ENCODE peak calls at places on chromosomes 2 and 18, in ten cellular contexts. E is CD4-positive, alpha-beta T cell; M is Calu3; R is pancreas; I is RWPE1; P is cardiac fibroblast; S is MCF 10A; G is nephron progenitor cell; Y is osteocyte; X is sigmoid colon. D is an unnamed sample.

GRCh38 chr2:157107877-157108276 is 149.6 kb upstream of the GALNT5 start:
- DNase-seq in R (no peak), I (peak), Y (no peak), P (peak), M (peak), X (no peak), G (no peak), S (peak), E (no peak), D (no peak)

GRCh38 chr2:105873721-105874120 is 129.0 kb downstream of the NCK2 start:
- DNase-seq in M (peak), Y (no peak), E (no peak), P (peak), I (peak), G (no peak), X (no peak), R (no peak), S (peak), D (no peak)

GRCh38 chr2:16218651-16219050 is 278.3 kb downstream of the MYCN start:
- DNase-seq in E (no peak), S (peak), X (no peak), G (peak), M (peak), I (no peak), Y (no peak), R (no peak), P (no peak), D (no peak)

GRCh38 chr18:63578357-63578958 is 8.7 kb upstream of the SERPINB13 start:
- DNase-seq in I (no peak), Y (no peak), S (peak), G (peak), X (no peak), R (no peak), M (peak), P (peak), E (no peak), D (no peak)

GRCh38 chr2:84041494-84041893 is 417.6 kb downstream of the SUCLG1 start:
- DNase-seq in P (no peak), G (no peak), M (no peak), X (no peak), I (no peak), E (no peak), R (no peak), Y (no peak), S (no peak), D (no peak)

GRCh38 chr2:175766880-175767279 is 235.2 kb downstream of the LNPK start:
- DNase-seq in R (no peak), P (no peak), S (peak), G (no peak), X (no peak), E (no peak), I (no peak), Y (no peak), M (no peak), D (no peak)

GRCh38 chr2:205409403-205409802 is 272.9 kb upstream of the NRP2 start:
- DNase-seq in E (no peak), M (no peak), X (no peak), S (no peak), P (no peak), R (no peak), G (no peak), I (no peak), Y (no peak), D (no peak)

GRCh38 chr18:3970929-3971328 is 484.2 kb downstream of the DLGAP1 start:
- DNase-seq in M (no peak), X (no peak), Y (no peak), R (no peak), S (no peak), I (no peak), G (no peak), E (no peak), P (no peak), D (no peak)

GRCh38 chr2:219122197-219122965 is 38.2 kb downstream of the NHEJ1 start:
- DNase-seq in M (peak), E (no peak), R (no peak), Y (no peak), S (no peak), P (no peak), I (no peak), X (no peak), G (no peak), D (no peak)

GRCh38 chr2:239819974-239820555 is 205.1 kb downstream of the NDUFA10 start:
- DNase-seq in I (no peak), R (no peak), P (no peak), M (no peak), G (no peak), E (no peak), X (peak), Y (peak), S (no peak), D (peak)

GRCh38 chr2:63837036-63837594 is 4.6 kb upstream of the UGP2 start:
- DNase-seq in G (no peak), I (no peak), E (no peak), S (no peak), R (no peak), Y (no peak), X (no peak), P (no peak), M (no peak), D (no peak)

GRCh38 chr2:96273763-96274162 is 7.7 kb downstream of the CIAO1 start:
- DNase-seq in P (no peak), E (no peak), M (no peak), Y (no peak), S (no peak), X (no peak), G (no peak), I (no peak), R (no peak), D (no peak)

GRCh38 chr2:214989187-214989586 is 149.2 kb downstream of the ABCA12 start:
- DNase-seq in S (no peak), P (no peak), M (no peak), E (no peak), R (no peak), I (peak), Y (no peak), X (no peak), G (no peak), D (no peak)

GRCh38 chr2:98761267-98761781 is 30.4 kb upstream of the MGAT4A start:
- DNase-seq in P (no peak), I (no peak), Y (no peak), E (peak), M (peak), S (no peak), X (no peak), G (no peak), R (no peak), D (no peak)

GRCh38 chr2:44237221-44237620 is 38.1 kb upstream of the SLC3A1 start:
- DNase-seq in S (no peak), M (no peak), G (no peak), X (no peak), E (no peak), Y (no peak), R (no peak), P (no peak), I (no peak), D (no peak)

GRCh38 chr18:58608216-58608615 is 20.7 kb downstream of the ALPK2 start:
- DNase-seq in I (no peak), S (no peak), E (no peak), M (no peak), R (no peak), P (no peak), Y (no peak), G (no peak), X (no peak), D (no peak)

GRCh38 chr2:218341381-218341780 is 15.3 kb upstream of the CATIP start:
- DNase-seq in M (no peak), P (no peak), I (no peak), S (no peak), Y (no peak), G (no peak), E (no peak), R (no peak), X (no peak), D (no peak)

GRCh38 chr2:212226114-212226513 is 312.5 kb downstream of the ERBB4 start:
- DNase-seq in M (no peak), I (no peak), R (no peak), P (no peak), G (no peak), S (no peak), X (no peak), E (no peak), Y (no peak), D (no peak)

GRCh38 chr18:24190590-24190989 is 51.7 kb downstream of the CABYR start:
- DNase-seq in X (no peak), R (no peak), E (no peak), I (no peak), P (no peak), S (no peak), M (no peak), Y (no peak), G (no peak), D (no peak)

GRCh38 chr18:66749030-66749429 is 145.1 kb upstream of the CDH19 start:
- DNase-seq in I (no peak), R (no peak), G (no peak), M (peak), P (peak), Y (no peak), E (no peak), S (peak), X (no peak), D (no peak)

GRCh38 chr2:11899896-11900295 is 153.5 kb downstream of the LPIN1 start:
- DNase-seq in M (no peak), X (no peak), G (no peak), R (no peak), E (no peak), Y (peak), S (no peak), I (no peak), P (no peak), D (no peak)

GRCh38 chr2:23354554-23354953 is 30.4 kb upstream of the KLHL29 start:
- DNase-seq in E (no peak), Y (no peak), I (no peak), G (no peak), X (no peak), S (no peak), R (no peak), P (no peak), M (no peak), D (no peak)

GRCh38 chr18:45068563-45069191 is 388.0 kb downstream of the SETBP1 start:
- DNase-seq in E (no peak), S (no peak), R (no peak), I (no peak), M (no peak), X (no peak), G (no peak), P (no peak), Y (no peak), D (no peak)

GRCh38 chr2:232860593-232861241 is 9.3 kb upstream of the SNORC start:
- DNase-seq in G (no peak), R (no peak), S (no peak), P (no peak), E (no peak), Y (no peak), X (no peak), M (no peak), I (peak), D (no peak)

GRCh38 chr2:7203056-7203467 is 285.9 kb downstream of the RNF144A start:
- DNase-seq in S (peak), R (peak), X (peak), I (peak), Y (no peak), M (peak), P (peak), E (peak), G (peak), D (no peak)

GRCh38 chr2:23204650-23205049 is 180.3 kb upstream of the KLHL29 start:
- DNase-seq in Y (no peak), X (no peak), E (no peak), I (no peak), M (no peak), R (no peak), S (no peak), G (no peak), P (no peak), D (no peak)

GRCh38 chr18:48929212-48929612 is 21.6 kb downstream of the SMAD7 start:
- DNase-seq in G (no peak), P (no peak), R (no peak), Y (no peak), X (no peak), E (no peak), S (no peak), I (no peak), M (no peak), D (no peak)

GRCh38 chr2:35891936-35892335 is 463.6 kb upstream of the CRIM1 start:
- DNase-seq in P (no peak), Y (no peak), I (no peak), S (no peak), E (no peak), M (no peak), X (no peak), R (no peak), G (no peak), D (no peak)

GRCh38 chr2:69011611-69012157 is 1.3 kb upstream of the ANTXR1 start:
- DNase-seq in P (no peak), X (no peak), I (no peak), E (no peak), Y (no peak), G (peak), R (no peak), S (no peak), M (no peak), D (no peak)

GRCh38 chr2:160493227-160494028 is at the start of gene RBMS1:
- DNase-seq in X (peak), P (peak), M (peak), S (peak), R (peak), E (peak), G (peak), I (peak), Y (peak), D (peak)

GRCh38 chr18:22432672-22433137 is 15.0 kb upstream of the CTAGE1 start:
- DNase-seq in Y (no peak), R (peak), M (peak), S (peak), X (peak), E (no peak), P (peak), G (no peak), I (peak), D (no peak)

GRCh38 chr2:174812037-174812436 is 47.8 kb upstream of the CHRNA1 start:
- DNase-seq in Y (no peak), M (no peak), R (no peak), X (no peak), I (no peak), S (no peak), E (no peak), P (no peak), G (no peak), D (no peak)

GRCh38 chr2:68964282-68964681 is 10.2 kb upstream of the GKN1 start:
- DNase-seq in S (no peak), M (no peak), X (no peak), Y (no peak), E (no peak), I (no peak), R (no peak), P (no peak), G (no peak), D (no peak)

GRCh38 chr2:111930875-111931274 is 32.5 kb downstream of the MERTK start:
- DNase-seq in P (peak), Y (no peak), G (no peak), S (peak), X (no peak), R (no peak), E (no peak), M (no peak), I (peak), D (no peak)

GRCh38 chr18:34222025-34222395 is 2.7 kb downstream of the NOL4 start:
- DNase-seq in X (no peak), E (no peak), P (no peak), S (no peak), I (no peak), M (no peak), G (peak), R (no peak), Y (no peak), D (no peak)

GRCh38 chr2:126774290-126774689 is 118.3 kb downstream of the GYPC start:
- DNase-seq in G (no peak), X (no peak), M (no peak), I (no peak), P (no peak), Y (no peak), R (no peak), E (no peak), S (no peak), D (no peak)
- TF ChIP-seq CTCF in G (no peak), X (no peak), M (no peak), I (no peak), P (no peak), Y (no peak), R (no peak), E (no peak), S (no peak), D (no peak)

GRCh38 chr2:169772651-169773050 is 26.0 kb upstream of the SSB start:
- DNase-seq in E (no peak), S (no peak), I (no peak), P (no peak), M (no peak), X (no peak), G (no peak), Y (no peak), R (no peak), D (no peak)

GRCh38 chr2:169776483-169776802 is 22.2 kb upstream of the SSB start:
- DNase-seq in Y (no peak), E (no peak), S (no peak), G (no peak), R (no peak), M (no peak), X (no peak), I (no peak), P (no peak), D (no peak)

GRCh38 chr2:169775354-169775753 is 23.3 kb upstream of the SSB start:
- DNase-seq in S (no peak), I (no peak), P (no peak), R (no peak), E (no peak), X (no peak), G (no peak), M (no peak), Y (no peak), D (no peak)

GRCh38 chr2:169778421-169778820 is 20.2 kb upstream of the SSB start:
- DNase-seq in X (no peak), I (no peak), E (no peak), R (no peak), Y (no peak), G (no peak), M (no peak), S (no peak), P (no peak), D (no peak)

DNA sequence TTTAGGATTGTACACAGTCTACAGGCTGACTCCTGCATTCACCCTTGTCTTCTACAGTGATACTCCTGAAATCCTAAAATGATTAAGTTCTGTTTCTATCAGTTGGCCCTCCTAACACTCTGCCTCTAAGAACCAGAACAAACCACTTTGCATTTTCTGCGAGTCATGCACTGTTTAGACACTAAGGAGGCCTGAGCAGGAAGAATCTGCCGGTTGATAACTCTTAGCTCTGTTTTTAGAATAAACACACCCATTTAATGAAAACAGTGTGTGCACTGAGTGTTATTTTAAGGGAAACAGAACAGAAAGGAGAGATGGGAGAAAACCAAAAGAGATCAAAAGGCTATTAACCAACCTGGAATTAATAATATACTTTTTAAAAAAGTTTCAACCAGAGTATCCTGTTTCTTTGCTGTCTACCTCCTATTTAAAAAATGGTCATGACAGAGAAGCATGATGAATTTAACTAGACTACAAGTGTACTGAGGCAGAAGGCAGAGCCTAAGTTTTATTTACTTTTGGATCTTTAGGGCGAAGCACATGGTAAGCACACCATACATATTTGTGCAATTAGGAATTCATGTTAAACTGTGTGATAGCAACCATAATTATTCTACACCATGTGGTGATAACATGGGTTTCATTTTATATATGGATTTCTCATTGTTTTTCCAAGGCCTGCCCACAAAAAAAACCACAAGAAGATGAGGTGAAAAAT is 22.7 kb upstream of the SSB start:
- DNase-seq in I (no peak), X (no peak), G (no peak), Y (no peak), R (no peak), P (peak), E (no peak), M (no peak), S (peak), D (no peak)
- TF ChIP-seq CTCF in I (no peak), X (no peak), G (no peak), Y (no peak), R (no peak), P (no peak), E (no peak), M (no peak), S (no peak), D (no peak)

GRCh38 chr2:8219631-8220393 is 462.0 kb upstream of the ID2 start:
- DNase-seq in I (no peak), S (no peak), G (no peak), X (peak), R (no peak), Y (no peak), P (no peak), E (no peak), M (no peak), D (no peak)
- TF ChIP-seq CTCF in I (no peak), S (no peak), G (no peak), X (no peak), R (no peak), Y (no peak), P (no peak), E (no peak), M (no peak), D (no peak)

GRCh38 chr2:4354678-4355077 is 651.3 kb downstream of the DCDC2C start:
- DNase-seq in S (peak), P (no peak), G (peak), X (no peak), E (no peak), Y (no peak), M (no peak), I (no peak), R (no peak), D (no peak)
- TF ChIP-seq CTCF in S (peak), P (no peak), G (peak), X (no peak), E (no peak), Y (peak), M (no peak), I (no peak), R (peak), D (peak)

GRCh38 chr2:169260246-169260645 is 102.1 kb downstream of the LRP2 start:
- DNase-seq in E (no peak), R (no peak), X (no peak), G (no peak), P (no peak), Y (no peak), M (no peak), S (peak), I (no peak), D (no peak)
- TF ChIP-seq CTCF in E (no peak), R (no peak), X (no peak), G (no peak), P (no peak), Y (no peak), M (no peak), S (no peak), I (no peak), D (peak)

GRCh38 chr18:212780-213179 is 54.4 kb downstream of the USP14 start:
- DNase-seq in E (no peak), Y (no peak), R (no peak), M (no peak), I (no peak), S (no peak), P (peak), X (no peak), G (no peak), D (no peak)
- TF ChIP-seq CTCF in E (no peak), Y (peak), R (no peak), M (no peak), I (no peak), S (no peak), P (peak), X (no peak), G (no peak), D (peak)

GRCh38 chr2:42054657-42055430 is 7.0 kb downstream of the PKDCC start:
- DNase-seq in M (peak), P (no peak), R (no peak), Y (no peak), S (no peak), E (no peak), X (no peak), G (no peak), I (no peak), D (no peak)
- TF ChIP-seq CTCF in M (no peak), P (no peak), R (no peak), Y (no peak), S (no peak), E (no peak), X (no peak), G (no peak), I (no peak), D (no peak)

GRCh38 chr2:220129427-220129826 is 502.0 kb downstream of the SLC4A3 start:
- DNase-seq in Y (peak), I (no peak), M (no peak), G (no peak), R (no peak), P (no peak), E (no peak), S (no peak), X (no peak), D (no peak)

GRCh38 chr2:220127311-220127710 is 499.9 kb downstream of the SLC4A3 start:
- DNase-seq in R (no peak), I (peak), M (peak), E (no peak), S (no peak), Y (no peak), G (no peak), P (no peak), X (no peak), D (no peak)

GRCh38 chr2:220127857-220128256 is 500.4 kb downstream of the SLC4A3 start:
- DNase-seq in E (no peak), G (no peak), X (no peak), M (no peak), P (no peak), Y (no peak), R (no peak), S (no peak), I (no peak), D (no peak)
- TF ChIP-seq CTCF in E (no peak), G (no peak), X (no peak), M (no peak), P (no peak), Y (no peak), R (no peak), S (no peak), I (no peak), D (no peak)

DNA sequence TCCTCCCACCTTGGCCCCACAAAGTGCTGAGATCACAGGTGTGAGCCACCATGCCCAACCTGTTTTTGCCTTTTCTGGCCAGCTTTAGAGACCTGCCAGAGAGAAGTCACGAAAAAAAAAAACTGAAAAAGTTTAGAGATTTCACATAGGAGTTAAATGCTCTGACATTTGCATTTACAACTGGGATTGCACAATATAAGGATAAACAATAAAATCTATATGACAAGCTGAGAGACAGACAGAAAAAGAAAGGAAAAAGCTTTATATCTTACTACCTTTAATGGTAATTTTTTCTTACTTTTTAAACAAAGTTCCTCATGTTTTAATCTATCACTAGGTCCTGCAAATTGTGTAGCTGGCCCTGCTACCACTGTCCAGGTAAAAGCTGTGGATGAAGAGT is 466.5 kb downstream of the TXNL1 start:
- DNase-seq in E (no peak), I (no peak), M (no peak), R (no peak), S (no peak), P (no peak), Y (no peak), G (no peak), X (no peak), D (no peak)
- TF ChIP-seq CTCF in E (no peak), I (no peak), M (no peak), R (no peak), S (no peak), P (no peak), Y (no peak), G (no peak), X (no peak), D (no peak)

D was measured in type B pancreatic cell.